ENCODE peak calls at places on chromosomes 11 and 22, in ten cellular contexts. W, K, I, O, X, G, Y, E, M and C are unnamed samples.

GRCh38 chr11:108664241-108664640 is 628 bp upstream of the DDX10 start:
- DNase-seq in I (no peak), M (no peak), K (no peak), O (no peak), G (no peak), X (no peak), E (no peak), W (no peak), Y (peak), C (no peak)

GRCh38 chr22:40758390-40758789 is 60.8 kb downstream of the SLC25A17 start:
- DNase-seq in M (no peak), X (no peak), Y (no peak), E (no peak), G (no peak), K (no peak), O (peak), W (no peak), I (no peak), C (peak)

GRCh38 chr11:44623321-44623715 is 57.9 kb downstream of the CD82 start:
- DNase-seq in M (no peak), I (no peak), Y (peak), G (peak), E (no peak), W (no peak), O (no peak), X (peak), K (no peak), C (no peak)

GRCh38 chr11:79507726-79508125 is 66.9 kb upstream of the TENM4 start:
- DNase-seq in X (no peak), K (no peak), I (no peak), Y (no peak), E (no peak), G (no peak), M (no peak), O (no peak), W (no peak), C (peak)

GRCh38 chr11:15446315-15446714 is 331.6 kb downstream of the INSC start:
- DNase-seq in E (no peak), K (no peak), W (no peak), I (no peak), X (no peak), O (no peak), Y (no peak), G (no peak), M (no peak), C (no peak)

GRCh38 chr11:69377029-69377952 is 83.3 kb downstream of the MYEOV start:
- DNase-seq in I (peak), M (no peak), Y (no peak), E (no peak), X (no peak), W (no peak), K (peak), O (no peak), G (no peak), C (peak)

GRCh38 chr22:28075260-28075981 is 156.4 kb upstream of the PITPNB start:
- DNase-seq in X (no peak), M (no peak), G (peak), W (no peak), I (peak), O (peak), Y (peak), E (no peak), K (peak), C (peak)

GRCh38 chr11:133937015-133937414 is 19.8 kb downstream of the IGSF9B start:
- DNase-seq in G (no peak), I (no peak), X (no peak), W (peak), Y (no peak), O (no peak), E (no peak), K (no peak), M (no peak), C (no peak)

GRCh38 chr11:114448749-114449484 is 9.7 kb downstream of the REXO2 start:
- DNase-seq in G (no peak), W (no peak), E (no peak), M (no peak), I (peak), Y (no peak), X (no peak), O (peak), K (peak), C (no peak)

GRCh38 chr11:123137496-123138270 is 57.4 kb downstream of the CLMP start:
- DNase-seq in I (peak), X (no peak), G (peak), M (no peak), E (peak), K (peak), Y (peak), W (peak), O (no peak), C (no peak)

GRCh38 chr22:27654536-27655445 is 146.8 kb downstream of the MN1 start:
- DNase-seq in I (no peak), Y (no peak), K (no peak), X (no peak), G (peak), M (no peak), E (no peak), W (no peak), O (no peak), C (no peak)

GRCh38 chr11:76629133-76629852 is 41.3 kb downstream of the LRRC32 start:
- DNase-seq in M (no peak), W (no peak), K (no peak), G (no peak), Y (peak), X (no peak), O (no peak), I (peak), E (peak), C (no peak)

GRCh38 chr11:11770274-11770673 is 71.5 kb upstream of the USP47 start:
- DNase-seq in K (no peak), W (no peak), G (no peak), O (no peak), X (peak), I (no peak), M (no peak), Y (no peak), E (no peak), C (no peak)

GRCh38 chr11:17972987-17973386 is 39.9 kb downstream of the SERGEF start:
- DNase-seq in Y (peak), I (peak), X (no peak), K (peak), G (no peak), W (peak), E (no peak), O (peak), M (peak), C (peak)

GRCh38 chr11:104700609-104701008 is 197.7 kb downstream of the CASP12 start:
- DNase-seq in G (no peak), W (no peak), X (no peak), K (no peak), M (no peak), O (no peak), I (peak), E (no peak), Y (no peak), C (peak)

GRCh38 chr11:88202498-88202897 is 27.3 kb upstream of the RAB38 start:
- DNase-seq in K (no peak), M (no peak), O (no peak), I (no peak), X (no peak), Y (no peak), E (no peak), G (no peak), W (no peak), C (no peak)

GRCh38 chr11:126808851-126809250 is 191.7 kb downstream of the KIRREL3 start:
- DNase-seq in G (no peak), X (no peak), K (no peak), W (no peak), I (no peak), M (no peak), E (no peak), O (no peak), Y (no peak), C (no peak)

DNA sequence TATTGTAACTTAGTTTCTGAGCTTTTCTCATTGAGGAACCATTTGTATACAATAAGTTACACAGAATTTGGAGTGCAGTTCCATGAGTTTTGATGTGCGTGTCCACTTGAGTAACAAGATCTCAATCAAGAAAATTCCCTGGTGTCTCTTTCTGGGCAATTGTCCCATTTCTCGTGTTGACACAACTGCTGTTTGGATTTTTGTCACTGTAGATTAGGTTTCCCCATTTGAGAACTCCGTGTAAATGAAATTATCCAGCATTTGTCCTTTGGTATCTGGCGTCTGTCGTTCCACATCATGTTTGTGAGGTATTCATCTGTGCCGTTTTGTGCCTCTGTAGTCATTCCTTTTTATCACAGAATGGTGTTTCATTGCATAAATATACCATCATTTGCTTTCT is 547.0 kb downstream of the TBC1D22A start:
- DNase-seq in X (no peak), K (no peak), Y (no peak), E (no peak), W (no peak), M (no peak), O (peak), G (no peak), I (no peak), C (no peak)
- H3K27ac ChIP-seq in X (no peak), K (no peak), Y (no peak), E (no peak), W (no peak), M (no peak), O (peak), G (no peak), I (no peak), C (no peak)

DNA sequence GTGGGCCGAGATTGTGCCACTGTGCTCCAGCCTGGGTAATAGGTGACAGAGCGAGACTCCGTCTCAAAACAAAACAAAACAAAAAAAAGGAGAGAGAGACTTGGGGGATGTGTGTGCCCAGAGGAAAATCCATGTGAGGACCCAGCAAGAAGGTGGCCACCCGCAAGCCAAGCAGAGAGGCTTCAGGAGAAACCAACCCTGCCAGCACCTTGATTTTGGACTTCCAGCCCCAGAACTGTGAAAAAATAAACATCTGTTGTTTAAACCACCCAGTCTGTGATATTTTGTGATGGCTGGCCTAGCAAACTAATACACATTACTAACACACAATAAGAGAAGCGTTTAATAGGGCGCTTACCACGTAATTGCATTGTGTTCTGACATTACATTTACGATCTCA is 21.2 kb downstream of the TXN2 start:
- DNase-seq in M (no peak), G (no peak), Y (no peak), E (no peak), W (no peak), O (no peak), I (no peak), X (no peak), K (no peak), C (no peak)
- H3K27ac ChIP-seq in M (no peak), G (peak), Y (no peak), E (no peak), W (no peak), O (peak), I (no peak), X (peak), K (no peak), C (no peak)

DNA sequence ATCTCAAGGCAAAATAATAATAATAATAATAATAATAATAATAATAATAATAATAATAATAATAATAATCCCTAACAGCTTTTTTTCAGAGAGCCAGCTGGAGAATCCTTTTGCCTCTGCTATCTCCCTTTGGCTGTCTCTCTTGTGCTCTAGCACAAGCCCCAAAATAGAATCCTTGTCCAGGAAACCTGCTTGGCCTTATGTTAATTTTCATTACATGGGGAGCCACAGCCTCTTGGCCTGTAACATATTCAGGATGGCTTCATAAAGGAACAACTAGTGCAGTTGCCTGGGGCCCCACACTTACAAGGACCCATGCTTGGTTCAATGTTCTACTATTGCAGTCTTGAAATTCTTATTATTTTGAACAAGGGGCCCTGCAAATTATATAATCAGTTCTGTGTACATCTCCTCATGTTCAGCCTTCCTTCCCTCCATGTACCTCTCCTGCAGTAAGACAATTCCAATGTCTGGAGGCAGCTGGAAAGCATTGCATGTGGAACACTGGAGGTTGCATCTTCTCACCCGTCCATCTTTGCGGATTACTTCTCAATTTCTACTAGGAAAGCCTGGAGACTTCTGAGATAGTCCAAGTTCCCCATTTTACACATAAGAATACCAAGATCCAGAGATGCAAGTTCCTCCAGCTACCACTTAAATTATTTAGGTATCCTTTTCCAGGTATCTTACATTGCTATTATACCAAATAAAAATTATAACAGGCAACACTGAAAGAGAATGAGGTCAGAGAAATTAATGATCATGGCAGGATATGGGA is 37.8 kb upstream of the SORL1 start:
- DNase-seq in G (no peak), K (no peak), Y (no peak), I (no peak), M (no peak), E (no peak), X (no peak), W (no peak), O (no peak), C (no peak)
- H3K27ac ChIP-seq in G (no peak), K (no peak), Y (no peak), I (no peak), M (no peak), E (no peak), X (no peak), W (no peak), O (no peak), C (no peak)

DNA sequence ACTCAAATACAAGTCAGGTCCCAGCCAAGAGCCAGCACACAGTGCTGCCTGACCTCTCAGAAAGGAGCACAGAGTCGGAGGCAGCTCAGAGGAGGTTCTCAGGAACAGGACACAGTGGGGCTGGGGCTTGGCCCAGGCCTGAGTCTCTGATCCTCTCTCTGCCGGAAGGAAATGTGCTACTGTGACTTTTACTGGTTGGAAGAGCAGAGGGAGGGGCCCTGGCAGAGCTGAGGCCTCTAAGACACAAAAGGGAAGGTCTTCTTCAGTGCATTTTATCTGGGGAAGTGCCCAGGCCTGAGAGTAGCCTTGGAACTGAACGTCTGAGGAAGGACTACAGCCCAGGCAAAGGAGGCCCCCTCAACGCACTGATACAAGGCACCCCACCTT is 16.2 kb upstream of the CASTOR1 start:
- DNase-seq in M (no peak), X (no peak), O (no peak), E (no peak), Y (peak), I (peak), K (no peak), W (no peak), G (peak), C (no peak)
- H3K27ac ChIP-seq in M (peak), X (peak), O (peak), E (peak), Y (peak), I (peak), K (no peak), W (no peak), G (peak), C (peak)

GRCh38 chr11:59865031-59865430 is 1.3 kb downstream of the TCN1 start:
- DNase-seq in K (no peak), O (peak), G (no peak), W (no peak), I (peak), X (no peak), Y (no peak), M (peak), E (no peak), C (peak)
- H3K27ac ChIP-seq in K (no peak), O (peak), G (peak), W (no peak), I (no peak), X (no peak), Y (no peak), M (no peak), E (no peak), C (peak)

GRCh38 chr11:35036642-35037041 is 102.3 kb upstream of the CD44 start:
- DNase-seq in Y (no peak), E (no peak), K (no peak), W (no peak), I (no peak), M (no peak), X (no peak), O (no peak), G (no peak), C (no peak)
- H3K27ac ChIP-seq in Y (no peak), E (no peak), K (peak), W (no peak), I (peak), M (no peak), X (no peak), O (peak), G (no peak), C (peak)

DNA sequence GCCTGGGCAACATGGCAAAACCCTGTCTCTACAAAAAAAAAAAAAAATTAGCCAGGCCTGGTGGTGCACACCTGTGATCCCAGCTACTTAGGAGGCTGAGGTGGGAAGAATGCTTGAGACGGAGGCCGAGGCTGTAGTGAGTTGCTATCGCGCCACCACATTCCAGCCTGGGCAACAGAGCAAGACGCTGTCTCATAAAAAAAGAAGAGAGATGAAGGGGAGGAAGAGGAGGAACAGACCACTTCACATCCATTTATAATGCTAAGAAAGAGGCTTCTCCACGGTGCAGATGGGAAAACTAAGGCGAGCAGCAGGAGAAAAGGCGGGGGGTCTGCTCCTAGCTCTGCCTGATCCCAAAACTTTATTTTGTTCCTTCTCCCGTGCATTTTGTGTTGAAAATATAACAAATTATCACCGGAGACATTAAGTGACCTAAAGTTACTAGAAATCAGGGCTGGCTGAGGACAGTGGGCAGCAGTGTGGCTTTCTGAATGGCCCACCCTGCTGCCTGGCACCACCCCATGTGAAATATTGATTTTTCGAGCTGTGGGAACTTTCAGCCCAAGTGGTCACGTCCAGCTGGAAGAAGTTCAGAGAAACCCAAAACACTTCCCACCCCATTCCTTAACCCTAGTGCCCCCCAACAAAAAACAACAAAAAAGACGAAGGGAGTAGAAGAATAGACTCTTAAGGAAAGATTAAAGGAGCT is 9.5 kb downstream of the MYH9 start:
- DNase-seq in W (no peak), K (no peak), G (no peak), M (no peak), E (no peak), Y (no peak), I (no peak), X (no peak), O (no peak), C (no peak)
- H3K27ac ChIP-seq in W (no peak), K (no peak), G (peak), M (peak), E (peak), Y (no peak), I (peak), X (peak), O (no peak), C (peak)

GRCh38 chr22:19048531-19048930 is 73.7 kb downstream of the DGCR2 start:
- DNase-seq in X (no peak), W (no peak), E (no peak), O (no peak), G (no peak), I (no peak), K (no peak), M (no peak), Y (no peak), C (no peak)
- H3K27ac ChIP-seq in X (no peak), W (no peak), E (no peak), O (no peak), G (no peak), I (no peak), K (no peak), M (no peak), Y (no peak), C (no peak)

GRCh38 chr11:59171508-59172322 is at the start of gene DTX4:
- DNase-seq in I (peak), X (peak), O (peak), W (peak), M (peak), E (peak), G (peak), K (peak), Y (peak), C (peak)
- H3K27ac ChIP-seq in I (no peak), X (peak), O (no peak), W (no peak), M (no peak), E (peak), G (peak), K (peak), Y (no peak), C (peak)

GRCh38 chr22:49793296-49793695 is 34.4 kb downstream of the BRD1 start:
- DNase-seq in W (peak), X (no peak), I (no peak), E (no peak), G (no peak), O (no peak), M (no peak), Y (no peak), K (no peak), C (no peak)
- H3K27ac ChIP-seq in W (peak), X (peak), I (no peak), E (no peak), G (no peak), O (no peak), M (no peak), Y (no peak), K (no peak), C (no peak)